ENCODE peak calls at places on chromosome 10, in ten cellular contexts. T is adrenal gland, A is sigmoid colon, R is SJCRH30, I is mucosa of descending colon, H is NT2/D1, V is uterus, M is upper lobe of right lung, L is body of pancreas, P is transverse colon. Z is an unnamed sample. For H3K9me3, the result is how much of the 10 kb centered on the place peaks cover.

GRCh38 chr10:124071141-124071540 is 22.3 kb downstream of the CHST15 start:
- DNase-seq in T (no peak), A (no peak), R (no peak), I (no peak), H (no peak), V (no peak), M (no peak), L (no peak), P (no peak), Z (no peak)

GRCh38 chr10:63666836-63667383 is 145.7 kb downstream of the REEP3 start:
- DNase-seq in T (no peak), A (no peak), R (peak), I (no peak), H (no peak), V (no peak), M (no peak), L (no peak), P (no peak), Z (no peak)

GRCh38 chr10:18505719-18506118 is 145.7 kb downstream of the NSUN6 start:
- DNase-seq in T (no peak), A (no peak), R (no peak), I (no peak), H (no peak), V (no peak), M (no peak), L (no peak), P (no peak), Z (no peak)

GRCh38 chr10:15259136-15259535 is 90.6 kb upstream of the NMT2 start:
- DNase-seq in T (no peak), A (no peak), R (no peak), I (no peak), H (no peak), V (no peak), M (no peak), L (no peak), P (no peak), Z (no peak)

GRCh38 chr10:26938578-26938977 is 77.8 kb upstream of the ABI1 start:
- DNase-seq in T (no peak), A (no peak), R (no peak), I (no peak), H (peak), V (no peak), M (no peak), L (no peak), P (no peak), Z (no peak)

GRCh38 chr10:132412316-132413192 is 15.6 kb downstream of the PWWP2B start:
- DNase-seq in T (peak), A (no peak), R (no peak), I (peak), H (no peak), V (no peak), M (peak), L (peak), P (no peak), Z (no peak)

GRCh38 chr10:31157125-31157983 is 125.7 kb upstream of the ZNF438 start:
- DNase-seq in T (peak), A (peak), R (peak), I (peak), H (no peak), V (peak), M (no peak), L (no peak), P (peak), Z (no peak)

GRCh38 chr10:104328916-104329710 is 9.2 kb downstream of the ITPRIP start:
- DNase-seq in T (peak), A (peak), R (no peak), I (peak), H (no peak), V (peak), M (no peak), L (peak), P (no peak), Z (no peak)

GRCh38 chr10:43114031-43114742 is 24.1 kb upstream of the CSGALNACT2 start:
- DNase-seq in T (no peak), A (no peak), R (no peak), I (peak), H (no peak), V (no peak), M (peak), L (no peak), P (no peak), Z (no peak)

GRCh38 chr10:86888585-86889381 is 68.6 kb downstream of the MMRN2 start:
- DNase-seq in T (no peak), A (no peak), R (no peak), I (no peak), H (no peak), V (no peak), M (no peak), L (no peak), P (no peak), Z (no peak)

GRCh38 chr10:112915590-112916572 is 34.2 kb upstream of the TCF7L2 start:
- DNase-seq in T (no peak), A (no peak), R (no peak), I (peak), H (no peak), V (no peak), M (no peak), L (peak), P (peak), Z (no peak)

GRCh38 chr10:68151453-68151852 is 42.2 kb downstream of the MYPN start:
- DNase-seq in T (no peak), A (no peak), R (no peak), I (no peak), H (no peak), V (no peak), M (no peak), L (no peak), P (no peak), Z (no peak)

GRCh38 chr10:33422779-33423520 is 88.5 kb upstream of the NRP1 start:
- DNase-seq in T (no peak), A (no peak), R (peak), I (no peak), H (no peak), V (peak), M (no peak), L (peak), P (no peak), Z (no peak)

GRCh38 chr10:49008056-49008455 is 68.4 kb upstream of the LRRC18 start:
- DNase-seq in T (no peak), A (no peak), R (no peak), I (no peak), H (no peak), V (no peak), M (peak), L (no peak), P (no peak), Z (no peak)

GRCh38 chr10:61335359-61335758 is 117.8 kb downstream of the TMEM26 start:
- DNase-seq in T (no peak), A (no peak), R (no peak), I (no peak), H (no peak), V (no peak), M (no peak), L (no peak), P (no peak), Z (no peak)

GRCh38 chr10:29600067-29600466 is 34.7 kb downstream of the SVIL start:
- DNase-seq in T (no peak), A (no peak), R (no peak), I (no peak), H (no peak), V (no peak), M (no peak), L (no peak), P (no peak), Z (no peak)

GRCh38 chr10:107037192-107038122 is 127.0 kb downstream of the SORCS1 start:
- DNase-seq in T (no peak), A (no peak), R (no peak), I (no peak), H (no peak), V (no peak), M (no peak), L (no peak), P (no peak), Z (no peak)

GRCh38 chr10:31749981-31750850 is 178.4 kb downstream of the ARHGAP12 start:
- DNase-seq in T (peak), A (peak), R (peak), I (no peak), H (no peak), V (peak), M (no peak), L (peak), P (peak), Z (no peak)

GRCh38 chr10:97475936-97476594 is 22.2 kb downstream of the MMS19 start:
- DNase-seq in T (peak), A (no peak), R (no peak), I (no peak), H (no peak), V (no peak), M (no peak), L (no peak), P (no peak), Z (no peak)

GRCh38 chr10:129848571-129849451 is 115.3 kb downstream of the EBF3 start:
- DNase-seq in T (peak), A (no peak), R (no peak), I (no peak), H (no peak), V (no peak), M (no peak), L (no peak), P (no peak), Z (no peak)

GRCh38 chr10:26468691-26469090 is 30.6 kb downstream of the APBB1IP start:
- DNase-seq in T (no peak), A (no peak), R (no peak), I (no peak), H (no peak), V (no peak), M (no peak), L (no peak), P (peak), Z (no peak)

GRCh38 chr10:16732376-16732775 is 84.8 kb downstream of the RSU1 start:
- DNase-seq in T (no peak), A (no peak), R (no peak), I (no peak), H (no peak), V (no peak), M (no peak), L (no peak), P (no peak), Z (no peak)

GRCh38 chr10:122019414-122019975 is 30.5 kb downstream of the TACC2 start:
- DNase-seq in T (no peak), A (no peak), R (peak), I (peak), H (no peak), V (no peak), M (peak), L (peak), P (peak), Z (no peak)

GRCh38 chr10:124712704-124713407 is 31.3 kb downstream of the FAM53B start:
- DNase-seq in T (no peak), A (no peak), R (no peak), I (peak), H (no peak), V (no peak), M (peak), L (no peak), P (no peak), Z (no peak)

GRCh38 chr10:29120216-29120615 is 168.7 kb upstream of the LYZL1 start:
- DNase-seq in T (no peak), A (no peak), R (no peak), I (no peak), H (no peak), V (no peak), M (no peak), L (no peak), P (no peak), Z (no peak)

GRCh38 chr10:116878123-116878522 is 28.8 kb downstream of the ENO4 start:
- DNase-seq in T (no peak), A (no peak), R (no peak), I (no peak), H (no peak), V (no peak), M (no peak), L (no peak), P (no peak), Z (no peak)

GRCh38 chr10:48377751-48378585 is 71.5 kb downstream of the MAPK8 start:
- DNase-seq in T (no peak), A (no peak), R (no peak), I (no peak), H (no peak), V (no peak), M (no peak), L (no peak), P (no peak), Z (no peak)

GRCh38 chr10:127193125-127193524 is 3.3 kb downstream of the INSYN2A start:
- DNase-seq in T (no peak), A (no peak), R (peak), I (no peak), H (no peak), V (no peak), M (no peak), L (no peak), P (no peak), Z (no peak)

GRCh38 chr10:31288961-31289360 is 30.1 kb upstream of the ZEB1 start:
- DNase-seq in T (no peak), A (no peak), R (no peak), I (no peak), H (no peak), V (no peak), M (no peak), L (no peak), P (no peak), Z (no peak)

GRCh38 chr10:93336110-93336509 is 146.0 kb downstream of the MYOF start:
- DNase-seq in T (no peak), A (no peak), R (no peak), I (no peak), H (no peak), V (no peak), M (no peak), L (no peak), P (no peak), Z (no peak)

GRCh38 chr10:93333278-93333978 is 148.7 kb downstream of the MYOF start:
- DNase-seq in T (no peak), A (no peak), R (no peak), I (no peak), H (peak), V (no peak), M (no peak), L (no peak), P (no peak), Z (no peak)

GRCh38 chr10:93334181-93334580 is 148.0 kb downstream of the MYOF start:
- DNase-seq in T (no peak), A (no peak), R (no peak), I (no peak), H (no peak), V (no peak), M (no peak), L (no peak), P (no peak), Z (no peak)

GRCh38 chr10:93336678-93337077 is 145.5 kb downstream of the MYOF start:
- DNase-seq in T (no peak), A (no peak), R (no peak), I (no peak), H (no peak), V (no peak), M (no peak), L (no peak), P (no peak), Z (no peak)

DNA sequence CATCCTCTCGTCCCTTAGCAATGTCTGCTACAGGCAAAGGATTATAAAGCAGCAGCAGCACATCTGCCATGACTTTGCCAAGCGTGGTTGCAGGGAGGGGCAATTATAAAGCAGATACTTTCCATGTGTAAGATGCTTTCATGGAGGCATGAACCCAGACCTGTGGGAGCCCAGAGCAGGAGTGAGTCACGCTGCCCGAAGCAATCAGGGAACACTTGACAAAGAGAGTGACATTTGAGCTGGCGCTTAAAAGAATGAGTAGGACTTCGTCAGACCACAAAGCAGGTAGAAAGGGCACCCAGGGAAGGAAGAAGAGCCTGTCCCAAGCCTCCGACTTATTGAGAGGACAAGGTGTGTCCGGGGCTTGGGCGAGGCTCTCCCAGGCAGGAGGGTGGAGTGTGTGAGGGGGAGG is 147.2 kb downstream of the MYOF start:
- DNase-seq in T (no peak), A (no peak), R (peak), I (no peak), H (no peak), V (no peak), M (no peak), L (no peak), P (no peak), Z (no peak)
- H3K4me3 ChIP-seq in T (no peak), A (no peak), R (no peak), I (no peak), H (no peak), V (no peak), M (no peak), L (no peak), P (no peak), Z (no peak)

GRCh38 chr10:91472911-91473310 is 62.8 kb downstream of the HECTD2 start:
- DNase-seq in T (no peak), A (no peak), R (no peak), I (no peak), H (no peak), V (no peak), M (no peak), L (no peak), P (no peak), Z (no peak)

GRCh38 chr10:91467114-91467513 is 57.0 kb downstream of the HECTD2 start:
- DNase-seq in T (no peak), A (no peak), R (no peak), I (no peak), H (no peak), V (no peak), M (peak), L (no peak), P (no peak), Z (no peak)

GRCh38 chr10:91474009-91474408 is 63.9 kb downstream of the HECTD2 start:
- DNase-seq in T (no peak), A (no peak), R (no peak), I (no peak), H (no peak), V (no peak), M (no peak), L (no peak), P (no peak), Z (no peak)

GRCh38 chr10:91477236-91477635 is 67.1 kb downstream of the HECTD2 start:
- DNase-seq in T (no peak), A (no peak), R (no peak), I (no peak), H (no peak), V (no peak), M (no peak), L (no peak), P (no peak), Z (no peak)

DNA sequence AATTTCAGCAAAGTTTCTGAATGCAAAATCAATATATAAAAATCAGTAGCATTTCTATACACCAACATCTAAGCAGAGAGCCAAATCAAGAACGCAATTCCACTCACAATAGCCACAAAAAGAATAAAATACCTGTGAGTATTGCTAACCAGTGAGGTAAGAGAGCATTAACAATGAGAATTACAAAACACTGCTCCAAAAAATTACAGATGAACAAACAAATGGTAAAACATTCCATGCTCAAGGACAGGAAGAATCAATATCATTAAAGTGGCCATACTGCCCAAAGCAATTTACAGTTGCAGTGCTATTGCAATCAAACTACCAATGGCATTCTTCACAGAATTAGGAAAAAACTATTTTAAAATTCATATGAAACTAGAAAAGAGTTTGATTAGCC is 61.5 kb downstream of the HECTD2 start:
- DNase-seq in T (no peak), A (no peak), R (no peak), I (no peak), H (no peak), V (no peak), M (no peak), L (no peak), P (no peak), Z (no peak)
- H3K9me3 ChIP-seq in T (under half), A (under half), R (under half), I (under half), H (under half), V (under half), M (under half), L (under half), P (under half), Z (under half)

DNA sequence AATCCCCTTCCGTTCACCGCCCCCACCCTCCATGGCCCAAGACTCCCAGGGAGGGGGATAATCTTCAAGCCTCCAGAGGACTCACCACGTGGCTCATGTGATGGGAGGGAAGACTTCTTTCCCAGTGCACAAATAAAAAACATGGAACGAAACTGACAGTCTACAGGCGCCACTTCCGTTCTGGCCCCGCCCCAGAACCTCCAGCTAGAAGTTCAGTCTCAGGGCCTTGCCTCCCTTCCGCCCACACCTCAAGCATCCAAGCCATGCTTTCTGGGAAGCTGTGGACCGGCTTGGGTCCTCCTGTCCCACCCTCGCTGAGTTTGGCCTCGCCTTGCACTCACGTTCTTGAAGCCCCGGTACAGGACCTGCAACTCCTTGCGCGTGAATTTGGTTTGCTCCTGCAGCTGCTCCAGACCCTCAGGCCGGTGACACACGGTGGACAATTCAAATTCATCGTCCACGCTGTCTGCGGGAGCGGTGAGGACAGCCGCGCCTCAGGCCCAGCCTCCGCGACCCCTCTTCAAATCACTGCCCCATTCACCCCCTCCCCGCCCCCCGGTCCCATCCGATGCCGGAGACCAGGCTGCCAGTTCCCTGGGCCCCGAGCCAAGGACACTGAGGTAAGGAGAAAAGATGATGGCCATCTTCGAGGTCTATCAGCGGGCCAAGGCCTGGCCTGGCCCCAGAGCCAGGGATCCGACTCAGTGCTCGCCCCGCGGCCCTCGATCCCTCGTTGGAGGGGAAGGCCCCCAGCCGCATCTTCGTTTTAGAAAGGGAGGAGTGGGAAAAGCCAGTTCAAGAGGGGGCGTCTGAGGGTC is 10.7 kb upstream of the OGA start:
- DNase-seq in T (peak), A (peak), R (no peak), I (peak), H (no peak), V (peak), M (peak), L (peak), P (no peak), Z (no peak)
- H3K4me3 ChIP-seq in T (no peak), A (no peak), R (no peak), I (no peak), H (peak), V (peak), M (no peak), L (no peak), P (no peak), Z (peak)

DNA sequence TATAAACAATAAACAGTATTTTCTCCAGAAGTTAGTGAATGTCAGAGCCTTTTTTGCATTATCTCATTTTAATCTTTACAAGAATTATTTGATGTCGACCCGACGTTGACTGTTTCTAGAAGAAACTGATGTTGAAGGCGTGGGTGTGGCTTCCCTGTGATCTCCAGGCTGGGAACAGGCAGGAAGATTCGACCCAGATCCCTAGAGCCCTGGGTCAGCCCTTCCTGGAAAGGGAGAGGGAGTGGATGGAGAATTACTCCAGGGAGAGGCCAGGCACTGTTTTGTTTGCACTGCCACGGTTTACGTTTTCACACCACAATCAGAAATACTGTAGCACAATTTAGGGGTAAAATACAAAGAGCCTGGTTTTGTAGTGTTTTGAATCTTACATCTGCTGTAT is 133.1 kb downstream of the ADARB2 start:
- DNase-seq in T (no peak), A (no peak), R (no peak), I (no peak), H (no peak), V (no peak), M (no peak), L (no peak), P (no peak), Z (no peak)
- H3K9me3 ChIP-seq in T (under half), A (under half), R (under half), I (under half), H (under half), V (under half), M (under half), L (under half), P (under half), Z (under half)

Z was measured in esophagus squamous epithelium.